ENCODE peak calls at places on chromosomes 3 and 15, in nine cellular contexts. N, R, K, S, Z, C, E, I and X are unnamed samples.

GRCh38 chr3:177538064-177538742 is 340.9 kb upstream of the TBL1XR1 start:
- DNase-seq in Z (no peak), K (no peak), I (no peak), C (no peak), S (no peak), R (no peak), E (peak; percentile 84), N (no peak), X (no peak)

GRCh38 chr3:23748398-23749110 is 57.2 kb upstream of the UBE2E1 start:
- DNase-seq in S (no peak), R (peak; percentile 43), Z (no peak), K (no peak), E (no peak), C (no peak), N (no peak), I (no peak), X (no peak)

GRCh38 chr3:120450914-120451669 is at the start of gene FSTL1:
- DNase-seq in N (peak; percentile 83), C (no peak), I (no peak), K (no peak), S (no peak), E (peak; percentile 87), R (no peak), Z (no peak), X (peak; percentile 17)

GRCh38 chr3:190266915-190267290 is 55.3 kb downstream of the CLDN1 start:
- DNase-seq in Z (no peak), E (no peak), K (no peak), N (no peak), R (no peak), C (no peak), I (no peak), S (no peak), X (no peak)

GRCh38 chr3:137217733-137218132 is 259.9 kb downstream of the IL20RB start:
- DNase-seq in C (no peak), I (no peak), R (no peak), Z (no peak), N (peak; percentile 44), K (no peak), E (no peak), S (no peak), X (no peak)

GRCh38 chr3:176505878-176506621 is 691.2 kb downstream of the TBL1XR1 start:
- DNase-seq in E (no peak), I (no peak), R (no peak), S (no peak), N (no peak), K (no peak), C (no peak), Z (no peak), X (no peak)

GRCh38 chr15:67065531-67066005 is at the start of gene SMAD3:
- DNase-seq in Z (peak; percentile 85), S (peak; percentile 78), K (peak; percentile 66), R (peak; percentile 66), I (peak; percentile 61), N (peak; percentile 84), C (peak; percentile 73), E (peak; percentile 94), X (peak; percentile 39)

GRCh38 chr3:95387242-95388021 is 1324.6 kb downstream of the NSUN3 start:
- DNase-seq in Z (no peak), R (no peak), S (no peak), I (no peak), N (no peak), C (no peak), K (no peak), E (peak; percentile 72), X (no peak)

GRCh38 chr15:61822511-61822910 is 237.7 kb downstream of the VPS13C start:
- DNase-seq in K (no peak), I (no peak), S (no peak), C (no peak), R (no peak), N (no peak), E (no peak), Z (no peak), X (no peak)

GRCh38 chr15:90869601-90870353 is 1.4 kb downstream of the FURIN start:
- DNase-seq in Z (no peak), E (peak; percentile 84), N (peak; percentile 60), S (peak; percentile 31), C (peak; percentile 39), I (no peak), K (no peak), R (peak; percentile 89), X (no peak)

GRCh38 chr15:68885070-68885469 is 45.3 kb upstream of the SPESP1 start:
- DNase-seq in S (no peak), K (no peak), C (no peak), Z (no peak), I (no peak), E (no peak), N (no peak), R (no peak), X (no peak)

GRCh38 chr15:53506370-53506769 is 253.1 kb downstream of the WDR72 start:
- DNase-seq in E (no peak), Z (no peak), K (no peak), N (no peak), S (no peak), C (no peak), R (no peak), I (no peak), X (no peak)

GRCh38 chr3:36408146-36408545 is 27.8 kb downstream of the STAC start:
- DNase-seq in Z (no peak), C (no peak), I (no peak), S (no peak), E (no peak), N (no peak), R (no peak), K (no peak), X (no peak)

GRCh38 chr3:31252216-31253185 is 280.2 kb upstream of the STT3B start:
- DNase-seq in E (no peak), S (no peak), I (no peak), C (no peak), N (no peak), R (no peak), K (no peak), Z (no peak), X (no peak)

GRCh38 chr15:51307811-51308210 is 30.6 kb downstream of the CYP19A1 start:
- DNase-seq in C (no peak), K (no peak), E (no peak), Z (no peak), S (no peak), N (no peak), R (no peak), I (no peak), X (no peak)

GRCh38 chr15:24878153-24878552 is 76.6 kb upstream of the SNRPN start:
- DNase-seq in E (peak; percentile 93), C (no peak), S (no peak), Z (no peak), K (no peak), R (no peak), N (no peak), I (peak; percentile 0), X (no peak)

GRCh38 chr15:24764375-24765171 is 89.0 kb downstream of the NPAP1 start:
- DNase-seq in E (no peak), S (no peak), Z (no peak), R (no peak), C (no peak), N (no peak), I (no peak), K (no peak), X (no peak)

GRCh38 chr3:171061749-171062148 is 35.2 kb upstream of the SLC2A2 start:
- DNase-seq in Z (no peak), I (no peak), E (no peak), N (no peak), S (no peak), C (no peak), K (no peak), R (no peak), X (no peak)

GRCh38 chr3:40718209-40718608 is 193.4 kb downstream of the ZNF621 start:
- DNase-seq in E (no peak), C (no peak), Z (no peak), S (no peak), I (no peak), R (no peak), N (no peak), K (no peak), X (no peak)

GRCh38 chr3:12042638-12043037 is 38.5 kb downstream of the SYN2 start:
- DNase-seq in C (no peak), E (no peak), K (no peak), I (no peak), R (no peak), N (no peak), S (no peak), Z (no peak), X (no peak)

GRCh38 chr3:158749977-158750376 is 17.7 kb upstream of the RARRES1 start:
- DNase-seq in Z (no peak), K (no peak), R (no peak), C (no peak), I (no peak), N (no peak), S (no peak), E (no peak), X (no peak)

GRCh38 chr3:4508048-4508981 is 15.2 kb downstream of the ITPR1 start:
- DNase-seq in K (no peak), E (no peak), R (no peak), S (no peak), Z (peak; percentile 52), C (no peak), N (peak; percentile 42), I (no peak), X (no peak)

GRCh38 chr15:97235285-97235985 is 725.1 kb upstream of the ARRDC4 start:
- DNase-seq in I (no peak), E (peak; percentile 89), Z (no peak), C (no peak), K (no peak), S (no peak), N (peak; percentile 74), R (peak; percentile 12), X (peak; percentile 51)